ENCODE peak calls at places on chromosomes 16 and 17, in ten cellular contexts. X, U, W, T, D, J, R, E, A and O are unnamed samples.
A peak's percentile ranks its signal among the peaks of the same experiment; 100 is the strongest.

GRCh38 chr16:56700195-56700594 is 17.9 kb downstream of the MT1X start:
- DNase-seq in E (no peak), T (no peak), W (no peak), D (no peak), U (no peak), J (no peak), A (no peak), R (no peak), X (no peak), O (no peak)

GRCh38 chr17:67121317-67121887 is 77.0 kb downstream of the CACNG1 start:
- DNase-seq in J (no peak), T (no peak), E (no peak), D (no peak), W (no peak), A (no peak), U (no peak), X (no peak), R (no peak), O (no peak)

GRCh38 chr16:23967018-23967417 is 131.2 kb downstream of the PRKCB start:
- DNase-seq in T (no peak), W (no peak), U (no peak), D (no peak), R (no peak), E (no peak), X (no peak), J (no peak), A (no peak), O (no peak)

GRCh38 chr16:74186589-74186988 is 110.0 kb upstream of the PSMD7 start:
- DNase-seq in T (no peak), A (no peak), D (no peak), X (no peak), J (no peak), R (no peak), E (peak; percentile 81), U (no peak), W (no peak), O (no peak)

GRCh38 chr17:5097101-5097834 is 14.4 kb downstream of the ZNF232 start:
- DNase-seq in U (no peak), E (no peak), R (peak; percentile 16), D (no peak), W (no peak), X (no peak), T (peak; percentile 62), A (peak; percentile 18), J (peak; percentile 36), O (peak; percentile 56)

GRCh38 chr17:15403276-15403939 is 62.0 kb upstream of the TEKT3 start:
- DNase-seq in W (peak; percentile 37), T (no peak), X (no peak), A (no peak), E (no peak), J (no peak), D (no peak), R (no peak), U (no peak), O (no peak)

GRCh38 chr17:14688134-14688533 is 387.3 kb downstream of the HS3ST3B1 start:
- DNase-seq in J (no peak), U (no peak), W (no peak), T (no peak), R (no peak), E (no peak), X (no peak), A (no peak), D (no peak), O (no peak)

GRCh38 chr17:35080536-35080935 is 17.0 kb upstream of the RFFL start:
- DNase-seq in T (no peak), U (no peak), W (no peak), D (no peak), A (no peak), X (no peak), J (no peak), E (no peak), R (no peak), O (no peak)

GRCh38 chr17:72931163-72931562 is 161.3 kb downstream of the SLC39A11 start:
- DNase-seq in U (peak; percentile 47), A (no peak), D (no peak), E (peak; percentile 59), R (no peak), X (no peak), T (no peak), J (no peak), W (no peak), O (no peak)

GRCh38 chr17:58096892-58097291 is 13.7 kb downstream of the DYNLL2 start:
- DNase-seq in J (no peak), D (no peak), E (no peak), A (no peak), T (no peak), R (no peak), W (no peak), X (no peak), U (no peak), O (no peak)

GRCh38 chr16:72934661-72935403 is 113.1 kb downstream of the ZFHX3 start:
- DNase-seq in W (no peak), X (no peak), U (no peak), E (no peak), D (no peak), R (no peak), J (no peak), T (no peak), A (no peak), O (no peak)

GRCh38 chr17:47279062-47279801 is 25.6 kb downstream of the ITGB3 start:
- DNase-seq in J (no peak), R (no peak), U (peak; percentile 61), W (peak; percentile 91), D (peak; percentile 43), A (no peak), E (no peak), X (peak; percentile 96), T (peak; percentile 73), O (no peak)

GRCh38 chr16:85622683-85623082 is 9.6 kb downstream of the GSE1 start:
- DNase-seq in T (no peak), R (no peak), X (no peak), E (peak; percentile 20), A (no peak), U (no peak), W (no peak), J (no peak), D (no peak), O (no peak)

GRCh38 chr17:34615326-34615725 is 35.9 kb downstream of the TMEM132E start:
- DNase-seq in D (no peak), X (no peak), A (no peak), R (no peak), W (no peak), U (no peak), E (no peak), J (no peak), T (no peak), O (no peak)

GRCh38 chr17:9472094-9472493 is 103.5 kb downstream of the STX8 start:
- DNase-seq in J (no peak), A (no peak), E (no peak), R (no peak), D (no peak), X (no peak), W (peak; percentile 24), U (no peak), T (no peak), O (no peak)

GRCh38 chr17:58381124-58381838 is 29.3 kb upstream of the SUPT4H1 start:
- DNase-seq in U (no peak), A (no peak), X (no peak), E (no peak), T (no peak), R (no peak), D (no peak), W (no peak), J (no peak), O (no peak)

GRCh38 chr16:54066451-54067056 is 220.0 kb downstream of the IRX3 start:
- DNase-seq in R (no peak), W (peak; percentile 15), X (peak; percentile 24), U (no peak), T (no peak), J (no peak), E (no peak), D (no peak), A (no peak), O (no peak)

GRCh38 chr16:24322106-24322505 is 66.0 kb downstream of the CACNG3 start:
- DNase-seq in U (no peak), T (no peak), W (no peak), A (no peak), E (no peak), D (no peak), R (no peak), J (no peak), X (no peak), O (no peak)

GRCh38 chr17:48779421-48779820 is 37.6 kb downstream of the TTLL6 start:
- DNase-seq in T (no peak), J (no peak), R (no peak), D (no peak), U (no peak), W (no peak), X (no peak), A (no peak), E (no peak), O (no peak)

GRCh38 chr17:7411427-7411750 is 3.7 kb downstream of the NLGN2 start:
- DNase-seq in U (no peak), T (no peak), D (no peak), W (no peak), R (no peak), J (no peak), X (no peak), A (no peak), E (no peak), O (no peak)

GRCh38 chr17:49523196-49523595 is 28.1 kb downstream of the NGFR start:
- DNase-seq in T (no peak), D (no peak), E (no peak), R (no peak), J (no peak), U (no peak), A (no peak), X (no peak), W (no peak), O (no peak)

GRCh38 chr17:7313028-7313889 is 1.9 kb downstream of the GPS2 start:
- DNase-seq in U (no peak), J (no peak), X (no peak), D (no peak), E (no peak), A (no peak), T (no peak), W (no peak), R (no peak), O (no peak)

GRCh38 chr16:80719573-80719972 is 84.8 kb downstream of the CDYL2 start:
- DNase-seq in J (no peak), X (no peak), D (no peak), W (no peak), A (peak; percentile 7), R (no peak), E (no peak), T (no peak), U (no peak), O (no peak)

GRCh38 chr16:30997000-30997886 is 12.2 kb downstream of the HSD3B7 start:
- DNase-seq in T (peak; percentile 76), J (peak; percentile 76), A (peak; percentile 86), U (peak; percentile 100), D (peak; percentile 89), X (peak; percentile 34), E (no peak), R (peak; percentile 71), W (peak; percentile 98), O (peak; percentile 59)

GRCh38 chr16:19540241-19540970 is 15.1 kb upstream of the VPS35L start:
- DNase-seq in D (no peak), T (no peak), X (no peak), E (no peak), A (no peak), R (no peak), J (no peak), W (no peak), U (no peak), O (no peak)

GRCh38 chr16:51134876-51135275 is 16.2 kb downstream of the SALL1 start:
- DNase-seq in W (no peak), E (no peak), X (no peak), A (no peak), D (no peak), T (no peak), U (no peak), J (no peak), R (no peak), O (no peak)

GRCh38 chr16:85583491-85584181 is 29.5 kb upstream of the GSE1 start:
- DNase-seq in J (peak; percentile 17), E (peak; percentile 96), R (no peak), D (no peak), T (no peak), A (no peak), W (peak; percentile 81), X (no peak), U (no peak), O (peak; percentile 65)

GRCh38 chr16:24367186-24367585 is 111.1 kb downstream of the CACNG3 start:
- DNase-seq in A (no peak), D (no peak), R (no peak), W (no peak), U (no peak), J (no peak), T (no peak), X (no peak), E (no peak), O (no peak)